ENCODE peak calls at places on chromosomes 3 and 15, in eight cellular contexts. W, T, J, I, G, Z, F and D are unnamed samples.

GRCh38 chr3:12462159-12462962 is 21.9 kb upstream of the TSEN2 start:
- DNase-seq in T (no peak), J (no peak), F (peak), G (no peak), W (no peak), Z (no peak), I (no peak), D (no peak)

GRCh38 chr3:39144095-39144747 is 9.2 kb downstream of the CSRNP1 start:
- DNase-seq in Z (no peak), I (no peak), G (no peak), F (no peak), J (no peak), T (no peak), W (no peak), D (no peak)

GRCh38 chr3:105938101-105938500 is 69.3 kb upstream of the CBLB start:
- DNase-seq in Z (no peak), G (no peak), F (no peak), T (peak), J (peak), W (no peak), I (no peak), D (no peak)

GRCh38 chr3:50287262-50287661 is 5.0 kb downstream of the IFRD2 start:
- DNase-seq in T (no peak), Z (no peak), J (no peak), G (peak), I (no peak), F (no peak), W (peak), D (no peak)

GRCh38 chr3:197144188-197144587 is 114.6 kb upstream of the MELTF start:
- DNase-seq in T (no peak), Z (no peak), I (no peak), F (no peak), G (no peak), W (no peak), J (no peak), D (no peak)

GRCh38 chr3:191246628-191247027 is 47.6 kb downstream of the OSTN start:
- DNase-seq in W (no peak), I (no peak), J (peak), G (no peak), Z (no peak), F (no peak), T (no peak), D (no peak)

GRCh38 chr15:101425787-101426365 is 63.6 kb downstream of the PCSK6 start:
- DNase-seq in J (no peak), I (no peak), G (no peak), Z (no peak), T (no peak), W (no peak), F (no peak), D (no peak)

GRCh38 chr15:90141646-90142045 is 39.4 kb upstream of the IDH2 start:
- DNase-seq in W (no peak), G (no peak), Z (no peak), T (no peak), J (no peak), I (no peak), F (peak), D (no peak)

GRCh38 chr3:64925575-64925974 is 237.8 kb upstream of the ADAMTS9 start:
- DNase-seq in I (no peak), T (no peak), J (no peak), G (no peak), Z (no peak), F (no peak), W (no peak), D (no peak)

GRCh38 chr3:66414846-66415245 is 86.0 kb downstream of the LRIG1 start:
- DNase-seq in W (no peak), F (no peak), G (no peak), T (no peak), Z (no peak), J (no peak), I (no peak), D (no peak)

GRCh38 chr3:33544126-33544525 is 103.9 kb upstream of the UBP1 start:
- DNase-seq in I (no peak), W (no peak), T (no peak), G (no peak), J (no peak), F (no peak), Z (no peak), D (no peak)

GRCh38 chr3:101884776-101885175 is 35.5 kb downstream of the NFKBIZ start:
- DNase-seq in I (no peak), Z (no peak), G (no peak), J (no peak), W (no peak), F (no peak), T (no peak), D (no peak)

GRCh38 chr3:32239638-32240550 is 1.4 kb downstream of the CMTM8 start:
- DNase-seq in Z (no peak), W (peak), F (peak), G (no peak), T (no peak), I (no peak), J (peak), D (no peak)

GRCh38 chr15:80822666-80823065 is 43.5 kb downstream of the CEMIP start:
- DNase-seq in J (no peak), T (peak), G (no peak), I (no peak), W (no peak), Z (no peak), F (no peak), D (no peak)

GRCh38 chr3:126979076-126979628 is 3.8 kb upstream of the PLXNA1 start:
- DNase-seq in F (no peak), Z (no peak), J (no peak), G (no peak), T (no peak), W (no peak), I (no peak), D (no peak)

GRCh38 chr3:71955549-71956373 is 170.8 kb upstream of the PROK2 start:
- DNase-seq in W (peak), G (no peak), I (peak), Z (no peak), F (peak), J (peak), T (peak), D (peak)